ENCODE peak calls at places on chromosomes 16 and 17, in five cellular contexts. U is NCI-H2029 treated with DMSO at 0.1 percent for 48 hours; K is activated B cell treated with CpG ODN at 0.5 μM for 24 hours; X is GM12865; H is activated T-helper 2 cell treated with anti-CD3 and anti-CD28 coated beads, Interferon-gamma antibody, Interleukin-2, Interleukin-4, amounts not matched to agents 10 μg/mL and 5 μg/mL and 100 μg/mL, durations not matched to agents 14 hours and 24 hours and 36 hours. S is an unnamed sample.

GRCh38 chr17:65850486-65850885 is 289.0 kb upstream of the AXIN2 start:
- DNase-seq in X (peak), U (no peak), H (no peak), K (no peak), S (no peak)

GRCh38 chr17:50191070-50192045 is 10.1 kb downstream of the COL1A1 start:
- DNase-seq in X (no peak), K (no peak), U (no peak), H (no peak), S (no peak)

GRCh38 chr17:74739227-74739831 is 2.3 kb downstream of the RAB37 start:
- DNase-seq in K (no peak), X (no peak), U (no peak), H (no peak), S (no peak)

GRCh38 chr16:85757341-85757822 is 6.5 kb upstream of the C16orf74 start:
- DNase-seq in X (peak), H (no peak), K (no peak), U (no peak), S (no peak)

GRCh38 chr16:66458853-66459252 is 31.8 kb downstream of the BEAN1 start:
- DNase-seq in X (no peak), U (no peak), K (no peak), H (no peak), S (no peak)

GRCh38 chr16:51982715-51983680 is 563.9 kb downstream of the TOX3 start:
- DNase-seq in H (no peak), X (peak), K (no peak), U (peak), S (peak)

GRCh38 chr16:29667755-29668154 is 4.7 kb downstream of the SPN start:
- DNase-seq in K (no peak), X (no peak), H (no peak), U (no peak), S (no peak)

GRCh38 chr16:67415872-67416793 is at the start of gene ZDHHC1:
- DNase-seq in U (no peak), K (peak), X (peak), H (peak), S (peak)

GRCh38 chr16:4293822-4294457 is 21.1 kb upstream of the TFAP4 start:
- DNase-seq in U (peak), K (no peak), H (no peak), X (no peak), S (peak)

GRCh38 chr17:18362509-18363020 is 785 bp downstream of the SHMT1 start:
- DNase-seq in X (peak), U (no peak), K (no peak), H (no peak), S (peak)

GRCh38 chr17:48973806-48974205 is 5.4 kb upstream of the GIP start:
- DNase-seq in K (no peak), U (no peak), X (no peak), H (no peak), S (peak)

GRCh38 chr16:46908540-46909372 is 24.6 kb downstream of the GPT2 start:
- DNase-seq in U (no peak), K (peak), X (peak), H (peak), S (peak)

GRCh38 chr17:61410100-61410551 is 10.5 kb downstream of the TBX2 start:
- DNase-seq in K (no peak), H (no peak), U (no peak), X (no peak), S (no peak)

GRCh38 chr17:78272181-78272913 is 40.9 kb downstream of the TMEM235 start:
- DNase-seq in U (no peak), K (no peak), H (no peak), X (peak), S (peak)

GRCh38 chr17:72249441-72249840 is 128.6 kb downstream of the SOX9 start:
- DNase-seq in U (no peak), H (no peak), K (no peak), X (no peak), S (no peak)

GRCh38 chr17:81066072-81066471 is 31.1 kb downstream of the BAIAP2 start:
- DNase-seq in U (no peak), X (no peak), H (no peak), K (no peak), S (no peak)

GRCh38 chr16:27618611-27619380 is 68.9 kb downstream of the KATNIP start:
- DNase-seq in X (no peak), H (no peak), U (no peak), K (no peak), S (no peak)